ENCODE peak calls at places on chromosomes 6 and 20, in four cellular contexts. One of them, this sample, is unnamed.

GRCh38 chr20:35302421-35303335 is 10.5 kb upstream of the FAM83C start:
- DNase-seq in cardiac muscle cell: no peak
- DNase-seq in fibroblast of pulmonary artery: no peak
- DNase-seq in cardiac fibroblast: no peak
- DNase-seq in this sample: no peak

GRCh38 chr20:22918286-22918983 is 116.7 kb upstream of the SSTR4 start:
- DNase-seq in fibroblast of pulmonary artery: peak
- DNase-seq in cardiac fibroblast: peak
- DNase-seq in cardiac muscle cell: peak
- DNase-seq in this sample: no peak

GRCh38 chr6:45737331-45738056 is 278.2 kb downstream of the CLIC5 start:
- DNase-seq in cardiac muscle cell: no peak
- DNase-seq in fibroblast of pulmonary artery: no peak
- DNase-seq in cardiac fibroblast: no peak
- DNase-seq in this sample: peak

GRCh38 chr20:60572991-60573390 is 614.8 kb downstream of the CDH26 start:
- DNase-seq in cardiac fibroblast: no peak
- DNase-seq in cardiac muscle cell: no peak
- DNase-seq in fibroblast of pulmonary artery: no peak
- DNase-seq in this sample: no peak

GRCh38 chr20:59583428-59584277 is 20.7 kb upstream of the PHACTR3 start:
- DNase-seq in cardiac muscle cell: peak
- DNase-seq in fibroblast of pulmonary artery: no peak
- DNase-seq in cardiac fibroblast: peak
- DNase-seq in this sample: no peak

GRCh38 chr20:36070451-36070850 is 84.1 kb upstream of the EPB41L1 start:
- DNase-seq in cardiac fibroblast: no peak
- DNase-seq in cardiac muscle cell: peak
- DNase-seq in fibroblast of pulmonary artery: no peak
- DNase-seq in this sample: no peak

GRCh38 chr6:43086022-43086658 is 10.0 kb downstream of the PTK7 start:
- DNase-seq in fibroblast of pulmonary artery: no peak
- DNase-seq in cardiac fibroblast: no peak
- DNase-seq in cardiac muscle cell: no peak
- DNase-seq in this sample: peak

GRCh38 chr20:57622201-57622570 is 2.0 kb upstream of the ZBP1 start:
- DNase-seq in cardiac muscle cell: no peak
- DNase-seq in cardiac fibroblast: no peak
- DNase-seq in fibroblast of pulmonary artery: no peak
- DNase-seq in this sample: no peak

GRCh38 chr6:46715106-46715505 is 20.1 kb downstream of the PLA2G7 start:
- DNase-seq in cardiac muscle cell: no peak
- DNase-seq in cardiac fibroblast: no peak
- DNase-seq in fibroblast of pulmonary artery: no peak
- DNase-seq in this sample: no peak

GRCh38 chr6:24145690-24146131 is 19.7 kb downstream of the NRSN1 start:
- DNase-seq in fibroblast of pulmonary artery: no peak
- DNase-seq in cardiac fibroblast: no peak
- DNase-seq in cardiac muscle cell: no peak
- DNase-seq in this sample: no peak

GRCh38 chr6:138235693-138236092 is 17.4 kb upstream of the PBOV1 start:
- DNase-seq in fibroblast of pulmonary artery: no peak
- DNase-seq in cardiac fibroblast: no peak
- DNase-seq in cardiac muscle cell: no peak
- DNase-seq in this sample: no peak

GRCh38 chr6:164243949-164244348 is 829.4 kb downstream of the QKI start:
- DNase-seq in cardiac muscle cell: no peak
- DNase-seq in fibroblast of pulmonary artery: no peak
- DNase-seq in cardiac fibroblast: no peak
- DNase-seq in this sample: no peak

GRCh38 chr6:128509709-128510108 is 10.7 kb downstream of the PTPRK start:
- DNase-seq in cardiac muscle cell: no peak
- DNase-seq in cardiac fibroblast: no peak
- DNase-seq in fibroblast of pulmonary artery: no peak
- DNase-seq in this sample: no peak

GRCh38 chr6:71287038-71287437 is 1.6 kb upstream of the OGFRL1 start:
- DNase-seq in fibroblast of pulmonary artery: no peak
- DNase-seq in cardiac muscle cell: no peak
- DNase-seq in cardiac fibroblast: peak
- DNase-seq in this sample: no peak

GRCh38 chr20:4112490-4113420 is 97.4 kb upstream of the RNF24 start:
- DNase-seq in fibroblast of pulmonary artery: peak
- DNase-seq in cardiac muscle cell: peak
- DNase-seq in cardiac fibroblast: peak
- DNase-seq in this sample: peak

GRCh38 chr20:37261714-37262113 is at the start of gene GHRH:
- DNase-seq in cardiac muscle cell: no peak
- DNase-seq in fibroblast of pulmonary artery: no peak
- DNase-seq in cardiac fibroblast: no peak
- DNase-seq in this sample: no peak

GRCh38 chr20:46951405-46951804 is 56.8 kb downstream of the EYA2 start:
- DNase-seq in cardiac fibroblast: no peak
- DNase-seq in cardiac muscle cell: no peak
- DNase-seq in fibroblast of pulmonary artery: no peak
- DNase-seq in this sample: no peak

GRCh38 chr6:99614430-99615161 is 8.0 kb downstream of the PRDM13 start:
- DNase-seq in cardiac fibroblast: no peak
- DNase-seq in fibroblast of pulmonary artery: no peak
- DNase-seq in cardiac muscle cell: no peak
- DNase-seq in this sample: peak

GRCh38 chr6:139764498-139764986 is 390.1 kb upstream of the CITED2 start:
- DNase-seq in cardiac fibroblast: peak
- DNase-seq in cardiac muscle cell: peak
- DNase-seq in fibroblast of pulmonary artery: peak
- DNase-seq in this sample: peak

GRCh38 chr20:24681634-24682495 is 212.4 kb downstream of the SYNDIG1 start:
- DNase-seq in fibroblast of pulmonary artery: no peak
- DNase-seq in cardiac muscle cell: no peak
- DNase-seq in cardiac fibroblast: no peak
- DNase-seq in this sample: no peak

GRCh38 chr6:83125425-83125824 is 58.0 kb downstream of the DOP1A start:
- DNase-seq in cardiac fibroblast: no peak
- DNase-seq in fibroblast of pulmonary artery: no peak
- DNase-seq in cardiac muscle cell: no peak
- DNase-seq in this sample: no peak

GRCh38 chr6:31575952-31576684 is 753 bp downstream of the TNF start:
- DNase-seq in cardiac fibroblast: no peak
- DNase-seq in fibroblast of pulmonary artery: no peak
- DNase-seq in cardiac muscle cell: no peak
- DNase-seq in this sample: no peak

GRCh38 chr6:31573239-31574105 is 1.4 kb downstream of the LTA start:
- DNase-seq in cardiac fibroblast: no peak
- DNase-seq in fibroblast of pulmonary artery: no peak
- DNase-seq in cardiac muscle cell: no peak
- DNase-seq in this sample: no peak

GRCh38 chr6:31572041-31572911 is at the start of gene LTA:
- DNase-seq in cardiac fibroblast: no peak
- DNase-seq in fibroblast of pulmonary artery: no peak
- DNase-seq in cardiac muscle cell: no peak
- DNase-seq in this sample: peak

GRCh38 chr6:31575335-31575901 is at the start of gene TNF:
- DNase-seq in fibroblast of pulmonary artery: no peak
- DNase-seq in cardiac muscle cell: no peak
- DNase-seq in cardiac fibroblast: no peak
- DNase-seq in this sample: peak

GRCh38 chr6:31574106-31575061 is 981 bp upstream of the TNF start:
- DNase-seq in fibroblast of pulmonary artery: no peak
- DNase-seq in cardiac muscle cell: no peak
- DNase-seq in cardiac fibroblast: no peak
- DNase-seq in this sample: peak
- TF ChIP-seq CTCF in fibroblast of pulmonary artery: no peak
- TF ChIP-seq CTCF in cardiac muscle cell: no peak
- TF ChIP-seq CTCF in cardiac fibroblast: no peak
- TF ChIP-seq CTCF in this sample: no peak

GRCh38 chr6:3751730-3752537 is 421 bp upstream of the PXDC1 start:
- DNase-seq in cardiac muscle cell: peak
- DNase-seq in fibroblast of pulmonary artery: peak
- DNase-seq in cardiac fibroblast: peak
- DNase-seq in this sample: peak

GRCh38 chr6:3749991-3750323 is 1.6 kb downstream of the PXDC1 start:
- DNase-seq in cardiac muscle cell: peak
- DNase-seq in cardiac fibroblast: peak
- DNase-seq in fibroblast of pulmonary artery: peak
- DNase-seq in this sample: no peak

GRCh38 chr6:3750324-3751018 is 1.0 kb downstream of the PXDC1 start:
- DNase-seq in cardiac muscle cell: peak
- DNase-seq in cardiac fibroblast: peak
- DNase-seq in fibroblast of pulmonary artery: peak
- DNase-seq in this sample: no peak

GRCh38 chr6:3752538-3753227 is 1.2 kb upstream of the PXDC1 start:
- DNase-seq in cardiac muscle cell: no peak
- DNase-seq in cardiac fibroblast: no peak
- DNase-seq in fibroblast of pulmonary artery: no peak
- DNase-seq in this sample: no peak

DNA sequence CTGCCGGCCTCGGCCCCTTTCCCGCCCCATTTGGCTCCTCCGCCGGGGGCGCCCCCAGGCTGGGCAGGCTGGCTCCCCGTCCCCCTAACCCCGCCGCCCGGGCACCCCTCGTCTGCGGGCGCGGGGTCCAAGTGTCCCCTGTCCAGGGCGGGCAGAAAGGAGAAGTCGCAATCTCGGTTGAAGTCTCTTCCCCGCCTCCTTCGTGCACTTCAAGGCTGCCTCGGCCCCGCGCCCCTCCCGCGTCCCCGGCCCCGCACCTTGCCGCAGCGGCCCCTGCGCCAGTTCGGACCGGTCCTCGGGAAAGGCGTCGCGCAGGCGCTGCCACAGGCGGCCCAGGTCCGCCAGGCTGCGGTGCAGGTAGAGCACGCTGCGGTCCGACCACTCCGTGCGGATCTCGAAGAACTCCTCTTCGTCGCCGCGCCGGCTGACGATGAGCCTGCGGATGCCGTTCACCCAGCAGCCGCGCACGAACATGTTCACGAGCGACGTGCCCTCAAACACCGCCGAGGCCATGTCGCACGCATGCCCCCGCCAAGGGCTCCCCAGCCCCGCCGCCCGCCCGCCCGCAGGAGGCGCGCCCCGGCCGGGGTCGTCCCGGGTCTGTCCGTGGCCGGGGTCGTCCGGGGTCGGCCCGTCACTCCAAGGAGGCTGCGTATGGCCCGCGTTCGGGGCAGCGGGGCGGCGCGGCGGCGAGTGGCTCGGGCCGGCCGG is at the start of gene PXDC1:
- DNase-seq in fibroblast of pulmonary artery: peak
- DNase-seq in cardiac fibroblast: no peak
- DNase-seq in cardiac muscle cell: peak
- DNase-seq in this sample: peak
- H3K4me3 ChIP-seq in fibroblast of pulmonary artery: peak
- H3K4me3 ChIP-seq in cardiac fibroblast: peak
- H3K4me3 ChIP-seq in cardiac muscle cell: peak
- H3K4me3 ChIP-seq in this sample: peak

DNA sequence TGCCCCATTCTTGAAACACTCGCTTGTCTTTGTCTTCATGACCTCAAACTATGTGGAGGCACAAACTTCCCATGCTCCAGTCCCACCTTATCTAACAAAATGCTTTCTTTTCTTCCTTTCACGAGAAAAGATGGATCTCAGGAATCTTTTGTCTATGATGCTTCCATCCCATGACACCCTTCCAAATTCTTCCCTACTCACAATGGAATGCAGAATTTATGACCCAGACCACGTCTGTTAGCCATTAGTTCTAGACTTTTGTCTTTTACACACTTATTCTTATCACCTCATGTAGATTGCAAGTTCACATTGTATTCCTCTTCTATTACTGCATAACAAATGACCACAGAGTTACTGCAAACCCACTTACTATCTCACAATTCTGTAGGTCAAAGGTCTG is 24.2 kb upstream of the LAMP5 start:
- DNase-seq in cardiac muscle cell: no peak
- DNase-seq in cardiac fibroblast: no peak
- DNase-seq in fibroblast of pulmonary artery: no peak
- DNase-seq in this sample: no peak
- TF ChIP-seq CTCF in cardiac muscle cell: no peak
- TF ChIP-seq CTCF in cardiac fibroblast: no peak
- TF ChIP-seq CTCF in fibroblast of pulmonary artery: no peak
- TF ChIP-seq CTCF in this sample: no peak

GRCh38 chr20:44247676-44248419 is 740 bp downstream of the GDAP1L1 start:
- DNase-seq in cardiac muscle cell: peak
- DNase-seq in cardiac fibroblast: peak
- DNase-seq in fibroblast of pulmonary artery: peak
- DNase-seq in this sample: peak

GRCh38 chr20:44248420-44248759 is 1.3 kb downstream of the GDAP1L1 start:
- DNase-seq in fibroblast of pulmonary artery: no peak
- DNase-seq in cardiac fibroblast: no peak
- DNase-seq in cardiac muscle cell: no peak
- DNase-seq in this sample: no peak

GRCh38 chr20:44245977-44246376 is 1.1 kb upstream of the GDAP1L1 start:
- DNase-seq in cardiac muscle cell: no peak
- DNase-seq in fibroblast of pulmonary artery: no peak
- DNase-seq in cardiac fibroblast: no peak
- DNase-seq in this sample: no peak

GRCh38 chr20:44251284-44251683 is 4.2 kb downstream of the GDAP1L1 start:
- DNase-seq in cardiac muscle cell: no peak
- DNase-seq in cardiac fibroblast: no peak
- DNase-seq in fibroblast of pulmonary artery: no peak
- DNase-seq in this sample: no peak

GRCh38 chr20:44247131-44247571 is at the start of gene GDAP1L1:
- DNase-seq in cardiac muscle cell: no peak
- DNase-seq in cardiac fibroblast: no peak
- DNase-seq in fibroblast of pulmonary artery: no peak
- DNase-seq in this sample: no peak
- H3K4me3 ChIP-seq in cardiac muscle cell: peak
- H3K4me3 ChIP-seq in cardiac fibroblast: no peak
- H3K4me3 ChIP-seq in fibroblast of pulmonary artery: no peak
- H3K4me3 ChIP-seq in this sample: no peak

GRCh38 chr20:63891061-63892002 is 3.6 kb upstream of the DNAJC5 start:
- DNase-seq in cardiac fibroblast: no peak
- DNase-seq in cardiac muscle cell: no peak
- DNase-seq in fibroblast of pulmonary artery: no peak
- DNase-seq in this sample: no peak
- TF ChIP-seq CTCF in cardiac fibroblast: no peak
- TF ChIP-seq CTCF in cardiac muscle cell: no peak
- TF ChIP-seq CTCF in fibroblast of pulmonary artery: no peak
- TF ChIP-seq CTCF in this sample: no peak

GRCh38 chr6:41577865-41578713 is 31.9 kb downstream of the FOXP4 start:
- DNase-seq in fibroblast of pulmonary artery: peak
- DNase-seq in cardiac muscle cell: peak
- DNase-seq in cardiac fibroblast: peak
- DNase-seq in this sample: no peak
- H3K4me3 ChIP-seq in fibroblast of pulmonary artery: no peak
- H3K4me3 ChIP-seq in cardiac muscle cell: no peak
- H3K4me3 ChIP-seq in cardiac fibroblast: no peak
- H3K4me3 ChIP-seq in this sample: no peak

This sample was measured in GM12865.